ENCODE peak calls at places on chromosomes 7 and 10, in six cellular contexts. One of them, this sample, is unnamed.

GRCh38 chr10:104038958-104039752 is 46.5 kb downstream of the COL17A1 start:
- DNase-seq in mesenteric fat pad: no peak
- DNase-seq in MV-4-11: no peak
- DNase-seq in glomerular endothelial cell: no peak
- DNase-seq in HuH-7: no peak
- DNase-seq in right cardiac atrium: no peak
- DNase-seq in this sample: no peak

GRCh38 chr7:80216996-80217842 is 82.6 kb downstream of the GNAI1 start:
- DNase-seq in glomerular endothelial cell: no peak
- DNase-seq in right cardiac atrium: no peak
- DNase-seq in HuH-7: no peak
- DNase-seq in MV-4-11: no peak
- DNase-seq in mesenteric fat pad: no peak
- DNase-seq in this sample: no peak

GRCh38 chr10:62327897-62328296 is 46.3 kb upstream of the ZNF365 start:
- DNase-seq in MV-4-11: no peak
- DNase-seq in right cardiac atrium: no peak
- DNase-seq in mesenteric fat pad: no peak
- DNase-seq in HuH-7: no peak
- DNase-seq in glomerular endothelial cell: no peak
- DNase-seq in this sample: no peak

GRCh38 chr10:69051710-69052487 is 36.0 kb upstream of the SRGN start:
- DNase-seq in MV-4-11: peak; percentile 62
- DNase-seq in mesenteric fat pad: no peak
- DNase-seq in HuH-7: no peak
- DNase-seq in right cardiac atrium: no peak
- DNase-seq in glomerular endothelial cell: no peak
- DNase-seq in this sample: no peak

GRCh38 chr7:22295402-22296264 is 61.3 kb downstream of the RAPGEF5 start:
- DNase-seq in mesenteric fat pad: no peak
- DNase-seq in glomerular endothelial cell: peak; percentile 22
- DNase-seq in HuH-7: no peak
- DNase-seq in right cardiac atrium: no peak
- DNase-seq in MV-4-11: no peak
- DNase-seq in this sample: no peak

GRCh38 chr10:6180480-6181110 is 22.1 kb upstream of the PFKFB3 start:
- DNase-seq in mesenteric fat pad: no peak
- DNase-seq in HuH-7: no peak
- DNase-seq in right cardiac atrium: no peak
- DNase-seq in MV-4-11: no peak
- DNase-seq in glomerular endothelial cell: no peak
- DNase-seq in this sample: no peak

GRCh38 chr7:2537981-2538851 is 17.1 kb downstream of the BRAT1 start:
- DNase-seq in glomerular endothelial cell: no peak
- DNase-seq in right cardiac atrium: no peak
- DNase-seq in mesenteric fat pad: no peak
- DNase-seq in MV-4-11: no peak
- DNase-seq in HuH-7: no peak
- DNase-seq in this sample: no peak

GRCh38 chr10:25226775-25227682 is 52.2 kb downstream of the GPR158 start:
- DNase-seq in glomerular endothelial cell: peak; percentile 10
- DNase-seq in right cardiac atrium: peak; percentile 16
- DNase-seq in HuH-7: peak; percentile 33
- DNase-seq in mesenteric fat pad: no peak
- DNase-seq in MV-4-11: peak; percentile 7
- DNase-seq in this sample: no peak

GRCh38 chr10:76975131-76975530 is 662.5 kb downstream of the KCNMA1 start:
- DNase-seq in mesenteric fat pad: no peak
- DNase-seq in glomerular endothelial cell: no peak
- DNase-seq in HuH-7: no peak
- DNase-seq in MV-4-11: no peak
- DNase-seq in right cardiac atrium: no peak
- DNase-seq in this sample: no peak

This sample was measured in keratinocyte.